ENCODE peak calls at places on chromosomes 1 and 21, in five cellular contexts. D is HFFc6, B is NCI-H1092 treated with DMSO at 0.1 percent for 48 hours, Z is M059J, E is NCI-H1694. X is an unnamed sample.

GRCh38 chr1:24364975-24365678 is 46.0 kb downstream of the GRHL3 start:
- DNase-seq in B (no peak), E (peak; percentile 30), Z (peak; percentile 97), D (peak; percentile 91), X (peak; percentile 45)

GRCh38 chr21:35198004-35198403 is 148.9 kb upstream of the RUNX1 start:
- DNase-seq in E (no peak), D (peak; percentile 96), B (no peak), Z (peak; percentile 100), X (no peak)

GRCh38 chr1:223030871-223031270 is 112.2 kb downstream of the TLR5 start:
- DNase-seq in D (no peak), E (no peak), Z (no peak), B (no peak), X (no peak)

GRCh38 chr1:209387969-209388329 is 195.6 kb upstream of the CAMK1G start:
- DNase-seq in D (peak; percentile 53), Z (peak; percentile 79), B (no peak), E (no peak), X (no peak)

GRCh38 chr1:99600782-99601181 is 45.1 kb upstream of the PALMD start:
- DNase-seq in E (no peak), B (no peak), D (no peak), Z (peak; percentile 85), X (peak; percentile 38)

GRCh38 chr1:14626869-14627607 is 28.6 kb downstream of the KAZN start:
- DNase-seq in D (no peak), Z (peak; percentile 47), E (no peak), B (no peak), X (no peak)

GRCh38 chr1:52054496-52055065 is 410 bp downstream of the TXNDC12 start:
- DNase-seq in B (no peak), Z (no peak), E (no peak), D (no peak), X (no peak)

GRCh38 chr1:7485086-7485780 is 285.9 kb upstream of the VAMP3 start:
- DNase-seq in B (no peak), E (no peak), Z (peak; percentile 29), D (no peak), X (no peak)

GRCh38 chr21:32370971-32371766 is 21.6 kb downstream of the URB1 start:
- DNase-seq in Z (no peak), E (no peak), B (no peak), D (no peak), X (no peak)

GRCh38 chr1:232991238-232991637 is 40.8 kb downstream of the NTPCR start:
- DNase-seq in D (no peak), E (no peak), B (no peak), Z (no peak), X (no peak)

GRCh38 chr1:162908780-162909179 is 47.8 kb upstream of the CCDC190 start:
- DNase-seq in E (no peak), Z (peak; percentile 89), B (no peak), D (peak; percentile 90), X (peak; percentile 57)

GRCh38 chr1:114833421-114833820 is 21.2 kb upstream of the SYCP1 start:
- DNase-seq in D (peak; percentile 8), Z (peak; percentile 41), B (no peak), E (no peak), X (no peak)

GRCh38 chr1:230068952-230069684 is 2.1 kb downstream of the GALNT2 start:
- DNase-seq in D (no peak), E (no peak), Z (peak; percentile 44), B (peak; percentile 35), X (peak; percentile 26)

X was measured in SJSA1.